ENCODE peak calls at places on chromosomes 7 and 10, in seven cellular contexts. H, R, M, N, B, W and K are unnamed samples.

GRCh38 chr10:60238408-60239100 is 151.1 kb downstream of the ANK3 start:
- DNase-seq in R (peak; percentile 2), M (no peak), W (peak; percentile 89), H (peak; percentile 69), N (peak; percentile 37), B (peak; percentile 52), K (peak; percentile 5)

GRCh38 chr7:2399848-2400587 is 3.4 kb upstream of the CHST12 start:
- DNase-seq in B (peak; percentile 97), R (no peak), H (peak; percentile 98), W (peak; percentile 88), M (peak; percentile 66), N (no peak), K (peak; percentile 49)

GRCh38 chr10:121648078-121648477 is 49.8 kb upstream of the FGFR2 start:
- DNase-seq in H (no peak), B (no peak), R (no peak), M (no peak), N (peak; percentile 52), W (no peak), K (no peak)

GRCh38 chr7:49773939-49774458 is 561 bp downstream of the VWC2 start:
- DNase-seq in H (no peak), W (no peak), M (peak; percentile 28), B (no peak), R (no peak), N (peak; percentile 50), K (no peak)

GRCh38 chr7:77549103-77549870 is 12.2 kb downstream of the PTPN12 start:
- DNase-seq in M (no peak), B (no peak), W (no peak), N (no peak), R (no peak), H (no peak), K (no peak)

GRCh38 chr10:11377267-11377666 is 234.2 kb downstream of the USP6NL start:
- DNase-seq in M (no peak), H (no peak), W (no peak), N (no peak), B (no peak), R (no peak), K (no peak)

GRCh38 chr10:48257407-48257961 is 17.0 kb downstream of the FRMPD2 start:
- DNase-seq in H (no peak), W (no peak), M (no peak), R (no peak), B (no peak), N (no peak), K (no peak)

GRCh38 chr7:68725843-68726242 is 872.4 kb upstream of the AUTS2 start:
- DNase-seq in H (no peak), N (no peak), M (no peak), B (no peak), R (no peak), W (no peak), K (no peak)

GRCh38 chr7:105637755-105638154 is 56.5 kb upstream of the EFCAB10 start:
- DNase-seq in M (no peak), R (no peak), B (no peak), W (no peak), N (no peak), H (no peak), K (no peak)

GRCh38 chr10:96410296-96410695 is 51.5 kb upstream of the OPALIN start:
- DNase-seq in B (no peak), H (no peak), M (no peak), W (no peak), R (no peak), N (no peak), K (no peak)

GRCh38 chr10:127127822-127128221 is 68.6 kb downstream of the INSYN2A start:
- DNase-seq in W (no peak), R (no peak), N (no peak), H (no peak), B (no peak), M (no peak), K (no peak)

GRCh38 chr7:132687016-132687415 is 110.7 kb upstream of the PLXNA4 start:
- DNase-seq in M (no peak), H (no peak), N (no peak), B (no peak), R (no peak), W (no peak), K (no peak)

GRCh38 chr7:19224951-19225350 is 79.7 kb upstream of the FERD3L start:
- DNase-seq in B (no peak), N (no peak), R (no peak), W (no peak), H (no peak), M (no peak), K (no peak)

GRCh38 chr7:112485766-112486165 is 5.0 kb downstream of the LSMEM1 start:
- DNase-seq in R (no peak), H (no peak), N (no peak), W (no peak), B (no peak), M (no peak), K (no peak)

GRCh38 chr7:144027070-144027469 is 21.7 kb upstream of the OR2A5 start:
- DNase-seq in R (peak; percentile 28), H (peak; percentile 73), M (no peak), W (peak; percentile 52), N (peak; percentile 6), B (no peak), K (peak; percentile 48)

GRCh38 chr10:28217848-28218247 is 85.0 kb downstream of the MPP7 start:
- DNase-seq in B (peak; percentile 97), N (no peak), M (no peak), H (peak; percentile 75), W (peak; percentile 79), R (peak; percentile 96), K (no peak)

GRCh38 chr7:114765331-114766125 is 156.4 kb upstream of the MDFIC start:
- DNase-seq in B (no peak), N (no peak), M (no peak), H (no peak), R (no peak), W (peak; percentile 14), K (no peak)

GRCh38 chr10:96496281-96496925 is 17.3 kb downstream of the TLL2 start:
- DNase-seq in N (peak; percentile 72), H (peak; percentile 55), W (peak; percentile 35), B (no peak), M (no peak), R (no peak), K (peak; percentile 10)

GRCh38 chr7:122556873-122557542 is 141.9 kb downstream of the RNF133 start:
- DNase-seq in B (no peak), R (no peak), M (no peak), N (peak; percentile 54), H (no peak), W (no peak), K (no peak)

GRCh38 chr10:62638062-62638477 is 166.4 kb upstream of the ADO start:
- DNase-seq in H (peak; percentile 88), M (no peak), R (no peak), B (peak; percentile 48), W (no peak), N (no peak), K (peak; percentile 13)

GRCh38 chr10:86385806-86386205 is 19.2 kb upstream of the GRID1 start:
- DNase-seq in W (peak; percentile 9), M (no peak), R (peak; percentile 22), N (no peak), B (no peak), H (no peak), K (no peak)

DNA sequence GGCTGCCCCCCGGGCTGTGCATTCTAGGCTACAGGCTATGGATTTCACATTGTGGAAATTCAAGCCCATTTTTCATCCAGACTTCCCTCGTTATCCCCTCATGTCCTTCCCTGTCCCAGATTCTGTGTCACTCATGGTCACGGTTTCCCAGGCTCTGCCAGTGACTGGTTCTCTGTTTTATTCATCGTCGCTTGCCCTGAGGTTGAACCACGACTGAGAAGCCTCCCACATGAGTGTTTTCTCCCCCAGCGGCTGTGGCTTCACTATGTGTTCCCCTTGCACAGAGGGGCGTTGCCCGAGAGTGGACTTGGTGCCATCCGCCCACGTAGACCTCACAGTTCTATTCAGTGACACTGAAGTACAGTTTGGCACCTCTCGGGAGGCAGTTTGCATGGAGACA is 14.0 kb downstream of the NOM1 start:
- DNase-seq in M (no peak), N (no peak), B (no peak), W (no peak), R (no peak), H (no peak), K (no peak)
- H3K36me3 ChIP-seq in M (peaks cover 35% of the 10 kb centered on the region), N (no peaks in the 10 kb centered on the region), B (peaks cover 67% of the 10 kb centered on the region), W (peaks cover 51% of the 10 kb centered on the region), R (peaks cover 71% of the 10 kb centered on the region), H (peaks cover 58% of the 10 kb centered on the region), K (peaks cover 18% of the 10 kb centered on the region)

GRCh38 chr7:138480527-138480926 is 20.5 kb downstream of the TRIM24 start:
- DNase-seq in R (no peak), B (no peak), W (no peak), H (no peak), M (no peak), N (no peak), K (no peak)

GRCh38 chr7:138481447-138482380 is 21.7 kb downstream of the TRIM24 start:
- DNase-seq in H (no peak), N (no peak), B (no peak), W (no peak), M (no peak), R (no peak), K (no peak)

GRCh38 chr7:138477581-138477980 is 17.5 kb downstream of the TRIM24 start:
- DNase-seq in W (no peak), N (no peak), R (no peak), B (peak; percentile 20), M (no peak), H (no peak), K (no peak)

GRCh38 chr7:138478499-138478908 is 18.4 kb downstream of the TRIM24 start:
- DNase-seq in B (no peak), W (no peak), N (no peak), H (no peak), R (no peak), M (no peak), K (peak; percentile 74)

GRCh38 chr7:138483516-138483915 is 23.5 kb downstream of the TRIM24 start:
- DNase-seq in W (no peak), B (no peak), R (no peak), N (no peak), M (no peak), H (no peak), K (no peak)
- H3K4me1 ChIP-seq in W (no peaks in the 10 kb centered on the region), B (no peaks in the 10 kb centered on the region), R (no peaks in the 10 kb centered on the region), N (peaks cover 9% of the 10 kb centered on the region), M (peaks cover 2% of the 10 kb centered on the region), H (peaks cover 4% of the 10 kb centered on the region), K (peaks cover 1% of the 10 kb centered on the region)

GRCh38 chr7:155306677-155307470 is 9.2 kb downstream of the INSIG1 start:
- DNase-seq in M (no peak), B (no peak), N (no peak), H (no peak), W (peak; percentile 86), R (no peak), K (no peak)

GRCh38 chr7:155303039-155303593 is 5.4 kb downstream of the INSIG1 start:
- DNase-seq in H (no peak), W (no peak), R (no peak), N (no peak), B (no peak), M (no peak), K (no peak)

GRCh38 chr7:155305251-155305904 is 7.7 kb downstream of the INSIG1 start:
- DNase-seq in H (no peak), R (no peak), W (no peak), N (no peak), B (no peak), M (no peak), K (no peak)

GRCh38 chr7:155300641-155301452 is 3.2 kb downstream of the INSIG1 start:
- DNase-seq in H (no peak), B (no peak), N (no peak), R (no peak), M (no peak), W (no peak), K (peak; percentile 39)

GRCh38 chr7:155303897-155304296 is 6.2 kb downstream of the INSIG1 start:
- DNase-seq in R (no peak), W (no peak), B (no peak), N (no peak), H (no peak), M (no peak), K (no peak)
- H3K36me3 ChIP-seq in R (peaks cover 37% of the 10 kb centered on the region), W (peaks cover 50% of the 10 kb centered on the region), B (peaks cover 56% of the 10 kb centered on the region), N (peaks cover 28% of the 10 kb centered on the region), H (peaks cover 18% of the 10 kb centered on the region), M (peaks cover 12% of the 10 kb centered on the region), K (peaks cover 17% of the 10 kb centered on the region)

GRCh38 chr10:124142960-124143359 is 49.6 kb upstream of the CHST15 start:
- DNase-seq in M (no peak), N (no peak), W (no peak), R (no peak), H (no peak), B (no peak), K (no peak)
- H3K4me1 ChIP-seq in M (no peaks in the 10 kb centered on the region), N (peaks cover 5% of the 10 kb centered on the region), W (no peaks in the 10 kb centered on the region), R (no peaks in the 10 kb centered on the region), H (no peaks in the 10 kb centered on the region), B (peaks cover 8% of the 10 kb centered on the region), K (no peaks in the 10 kb centered on the region)